ENCODE peak calls at places on chromosomes 13 and 19, in six cellular contexts. T, B, I, D, Q and G are unnamed samples.

GRCh38 chr19:39843919-39844793 is 2.0 kb downstream of the FBL start:
- DNase-seq in T (no peak), B (no peak), I (no peak), D (no peak), Q (no peak), G (no peak)

GRCh38 chr13:50376895-50377575 is 361.8 kb downstream of the KCNRG start:
- DNase-seq in T (no peak), B (peak), I (no peak), D (no peak), Q (no peak), G (no peak)

GRCh38 chr19:18523841-18524240 is 2.0 kb upstream of the ELL start:
- DNase-seq in T (no peak), B (no peak), I (no peak), D (no peak), Q (no peak), G (no peak)

GRCh38 chr13:50080158-50080855 is 65.1 kb downstream of the KCNRG start:
- DNase-seq in T (no peak), B (no peak), I (peak), D (no peak), Q (no peak), G (peak)

GRCh38 chr19:17471410-17472125 is 1.2 kb downstream of the SLC27A1 start:
- DNase-seq in T (no peak), B (no peak), I (no peak), D (no peak), Q (no peak), G (no peak)

GRCh38 chr19:48913114-48913513 is 13.0 kb downstream of the NUCB1 start:
- DNase-seq in T (no peak), B (no peak), I (peak), D (no peak), Q (no peak), G (no peak)

GRCh38 chr13:101698400-101698799 is 245.9 kb downstream of the ITGBL1 start:
- DNase-seq in T (no peak), B (no peak), I (no peak), D (no peak), Q (no peak), G (no peak)

GRCh38 chr19:50777830-50778303 is 7.6 kb downstream of the GPR32 start:
- DNase-seq in T (no peak), B (no peak), I (no peak), D (no peak), Q (no peak), G (no peak)

GRCh38 chr13:99198630-99199029 is 2.0 kb upstream of the UBAC2 start:
- DNase-seq in T (no peak), B (no peak), I (no peak), D (no peak), Q (no peak), G (no peak)

GRCh38 chr13:32115069-32115468 is 83.5 kb downstream of the FRY start:
- DNase-seq in T (no peak), B (no peak), I (no peak), D (no peak), Q (no peak), G (no peak)

GRCh38 chr19:35041548-35042055 is at the start of gene HPN:
- DNase-seq in T (no peak), B (peak), I (peak), D (peak), Q (no peak), G (no peak)

GRCh38 chr13:99982021-99982740 is 597 bp downstream of the ZIC2 start:
- DNase-seq in T (no peak), B (no peak), I (peak), D (no peak), Q (no peak), G (no peak)

GRCh38 chr13:59856281-59856810 is 307.4 kb downstream of the DIAPH3 start:
- DNase-seq in T (no peak), B (no peak), I (no peak), D (no peak), Q (no peak), G (no peak)

GRCh38 chr13:99982741-99983400 is 1.3 kb downstream of the ZIC2 start:
- DNase-seq in T (no peak), B (peak), I (no peak), D (no peak), Q (no peak), G (no peak)

GRCh38 chr19:56191115-56191514 is 6.5 kb downstream of the ZSCAN5B start:
- DNase-seq in T (no peak), B (peak), I (no peak), D (no peak), Q (no peak), G (no peak)

GRCh38 chr19:9808855-9809646 is 9.8 kb downstream of the FBXL12 start:
- DNase-seq in T (no peak), B (no peak), I (no peak), D (no peak), Q (no peak), G (no peak)

DNA sequence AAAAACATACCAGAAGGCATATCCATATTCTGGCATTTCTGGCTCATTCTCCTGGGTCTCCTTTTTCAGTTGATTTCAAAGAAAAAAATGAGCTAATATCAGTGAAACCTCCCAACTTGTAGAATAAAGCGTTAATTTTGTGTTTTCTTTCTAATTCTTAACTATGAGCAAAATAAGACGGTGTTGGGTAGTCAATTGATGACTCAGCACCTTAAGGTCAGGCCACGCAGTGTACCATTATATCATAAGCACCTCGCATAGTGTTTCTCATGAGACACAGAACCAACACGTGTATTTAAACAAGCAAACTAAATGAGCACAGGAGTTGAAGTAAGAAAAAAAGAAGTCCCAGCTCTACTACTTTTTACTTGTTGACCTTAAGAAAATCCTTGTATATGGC is 174.9 kb downstream of the OXGR1 start:
- DNase-seq in T (no peak), B (no peak), I (no peak), D (no peak), Q (no peak), G (no peak)
- TF ChIP-seq EP300 in T (no peak), B (no peak), I (no peak), D (no peak), Q (no peak), G (no peak)

GRCh38 chr19:46221981-46222610 is 7.4 kb upstream of the IGFL1 start:
- DNase-seq in T (peak), B (peak), I (no peak), D (peak), Q (peak), G (peak)
- TF ChIP-seq EP300 in T (no peak), B (no peak), I (no peak), D (no peak), Q (no peak), G (no peak)

GRCh38 chr13:51643114-51643881 is 59.0 kb downstream of the WDFY2 start:
- DNase-seq in T (no peak), B (no peak), I (no peak), D (no peak), Q (no peak), G (no peak)
- TF ChIP-seq EP300 in T (no peak), B (no peak), I (no peak), D (no peak), Q (no peak), G (no peak)

DNA sequence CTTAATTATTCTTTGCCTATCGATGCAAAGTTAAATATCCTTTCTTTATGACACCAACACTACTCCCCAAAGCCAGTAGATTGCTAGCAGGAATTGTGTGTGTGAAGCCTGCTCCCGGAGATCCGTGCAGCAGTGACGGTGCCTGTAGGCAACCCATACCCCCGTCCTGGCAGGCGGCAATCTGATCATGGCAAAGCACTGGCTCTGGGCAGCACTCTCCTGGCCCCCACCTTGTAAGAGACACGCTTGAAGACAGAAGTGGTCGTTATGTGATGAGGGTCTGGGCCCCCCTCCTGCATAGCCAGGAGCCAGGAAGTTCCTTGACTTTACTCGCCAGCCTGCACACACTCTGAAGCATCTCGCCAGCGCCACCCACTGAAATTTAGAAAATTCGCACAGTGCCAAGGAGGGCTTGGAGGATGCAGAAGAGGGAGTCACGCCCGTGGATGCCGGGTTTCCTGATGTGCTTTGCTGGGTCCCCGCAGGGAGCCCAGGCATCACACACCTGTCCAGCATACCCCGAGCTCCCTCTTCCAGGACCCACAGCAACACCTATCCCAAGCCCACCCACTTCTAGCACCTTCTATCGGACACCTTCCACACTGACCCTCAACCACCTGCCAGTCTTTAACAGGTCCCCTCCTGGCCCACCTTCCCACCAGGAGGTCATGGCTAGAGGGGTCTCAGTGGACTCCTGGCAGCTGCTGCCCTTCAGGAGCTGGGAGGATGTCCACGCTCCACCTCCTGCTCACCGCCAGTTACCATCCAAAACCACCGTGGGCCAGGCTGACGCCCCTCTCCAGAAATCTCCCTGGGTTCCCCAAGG is 54.5 kb downstream of the CEBPG start:
- DNase-seq in T (no peak), B (no peak), I (no peak), D (no peak), Q (no peak), G (peak)
- TF ChIP-seq EP300 in T (no peak), B (no peak), I (no peak), D (no peak), Q (no peak), G (no peak)

GRCh38 chr19:1261863-1262686 is 7.1 kb upstream of the CIRBP start:
- DNase-seq in T (peak), B (no peak), I (no peak), D (peak), Q (peak), G (peak)
- TF ChIP-seq EP300 in T (no peak), B (no peak), I (no peak), D (no peak), Q (no peak), G (no peak)

DNA sequence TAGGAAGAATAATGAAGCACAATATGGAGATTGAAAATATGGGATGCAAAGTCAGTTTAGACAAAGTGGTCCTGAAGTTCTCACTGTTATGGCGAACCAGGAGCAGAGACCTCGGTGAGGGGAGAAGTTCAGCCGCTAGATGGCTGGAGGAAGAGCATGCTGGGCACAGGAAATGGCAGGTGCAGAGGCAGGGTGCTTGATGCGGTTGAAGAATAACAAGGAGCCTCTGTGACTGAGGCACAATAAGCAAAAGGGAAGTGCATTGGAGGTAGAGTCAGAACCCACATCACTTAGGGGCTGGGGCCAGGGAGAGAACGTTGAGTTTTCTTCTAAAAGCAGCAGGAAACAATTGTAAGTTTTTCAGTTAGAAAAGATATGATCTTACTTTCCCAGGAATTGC is 1725.2 kb downstream of the EFNB2 start:
- DNase-seq in T (no peak), B (no peak), I (no peak), D (no peak), Q (no peak), G (no peak)
- TF ChIP-seq EP300 in T (no peak), B (no peak), I (no peak), D (no peak), Q (no peak), G (no peak)